ENCODE peak calls at places on chromosome 12, in six cellular contexts. G, L, H, J, I and U are unnamed samples.

GRCh38 chr12:9626291-9626690 is 18.6 kb upstream of the KLRB1 start:
- DNase-seq in J (no peak), G (no peak), H (no peak), L (no peak), I (no peak), U (no peak)

GRCh38 chr12:112170376-112170775 is 45.0 kb downstream of the TRAFD1 start:
- DNase-seq in I (no peak), J (no peak), G (no peak), L (peak; percentile 60), H (no peak), U (no peak)

GRCh38 chr12:11757095-11757494 is 107.6 kb downstream of the ETV6 start:
- DNase-seq in J (no peak), H (no peak), I (no peak), L (no peak), G (no peak), U (no peak)

GRCh38 chr12:120292661-120293531 is at the start of gene RNU4-1:
- DNase-seq in L (peak; percentile 95), G (peak; percentile 39), J (peak; percentile 24), H (peak; percentile 73), I (peak; percentile 72), U (no peak)

GRCh38 chr12:76346236-76346635 is 2.0 kb downstream of the BBS10 start:
- DNase-seq in G (no peak), I (no peak), J (no peak), L (no peak), H (no peak), U (no peak)

GRCh38 chr12:27523305-27523641 is 733 bp upstream of the PPFIBP1 start:
- DNase-seq in G (no peak), H (no peak), I (no peak), J (no peak), L (no peak), U (no peak)

GRCh38 chr12:20628388-20628787 is 66.7 kb upstream of the SLCO1C1 start:
- DNase-seq in G (no peak), J (no peak), H (no peak), L (peak; percentile 32), I (no peak), U (no peak)

GRCh38 chr12:107344035-107344808 is 250.9 kb upstream of the CRY1 start:
- DNase-seq in L (no peak), H (no peak), G (no peak), I (no peak), J (no peak), U (no peak)

DNA sequence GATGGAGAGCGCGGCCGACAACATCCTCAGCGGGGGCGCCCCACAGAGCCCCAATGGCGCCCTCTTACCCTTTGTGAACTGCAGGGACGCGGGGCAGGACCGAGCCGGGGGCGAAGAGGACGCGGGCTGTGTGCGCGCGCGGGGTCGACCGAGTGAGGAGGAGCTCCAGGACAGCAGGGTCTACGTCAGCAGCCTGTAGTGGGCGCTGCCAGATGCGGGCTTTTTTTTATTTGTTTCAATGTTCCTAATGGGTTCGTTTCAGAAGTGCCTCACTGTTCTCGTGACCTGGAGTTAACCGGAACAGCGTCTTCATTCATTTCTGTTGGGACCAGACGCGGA is 103.8 kb upstream of the FKBP4 start:
- DNase-seq in J (no peak), L (peak; percentile 82), H (no peak), I (peak; percentile 55), G (no peak), U (no peak)
- TF ChIP-seq CTCF in J (no peak), L (peak; percentile 45), H (no peak), I (no peak), G (no peak), U (no peak)

DNA sequence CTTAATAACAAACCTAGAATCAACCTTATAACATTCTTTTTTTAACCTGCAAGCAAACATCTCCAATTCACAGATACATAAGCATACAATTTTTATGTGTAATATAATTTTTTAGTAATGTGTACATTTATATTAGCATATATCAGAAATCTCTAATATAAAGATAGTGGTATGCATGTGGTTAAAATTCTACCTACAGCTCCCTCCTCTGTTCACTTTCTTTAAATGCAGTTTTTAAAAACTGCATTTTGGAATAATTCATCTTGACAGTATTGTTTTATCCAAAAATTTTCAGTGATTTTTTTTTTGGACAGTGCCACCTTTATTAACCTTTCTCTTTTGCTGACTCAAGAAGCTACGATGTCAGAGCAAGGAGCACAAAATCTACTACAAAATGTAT is 13.2 kb upstream of the RXYLT1 start:
- DNase-seq in J (no peak), I (no peak), H (no peak), L (no peak), G (no peak), U (no peak)
- TF ChIP-seq CTCF in J (no peak), I (no peak), H (no peak), L (peak; percentile 15), G (no peak), U (peak; percentile 37)

GRCh38 chr12:100993916-100994315 is 199.3 kb downstream of the ANO4 start:
- DNase-seq in G (no peak), L (peak; percentile 65), H (no peak), J (no peak), I (no peak), U (no peak)
- TF ChIP-seq CTCF in G (no peak), L (peak; percentile 38), H (no peak), J (no peak), I (peak; percentile 54), U (no peak)

DNA sequence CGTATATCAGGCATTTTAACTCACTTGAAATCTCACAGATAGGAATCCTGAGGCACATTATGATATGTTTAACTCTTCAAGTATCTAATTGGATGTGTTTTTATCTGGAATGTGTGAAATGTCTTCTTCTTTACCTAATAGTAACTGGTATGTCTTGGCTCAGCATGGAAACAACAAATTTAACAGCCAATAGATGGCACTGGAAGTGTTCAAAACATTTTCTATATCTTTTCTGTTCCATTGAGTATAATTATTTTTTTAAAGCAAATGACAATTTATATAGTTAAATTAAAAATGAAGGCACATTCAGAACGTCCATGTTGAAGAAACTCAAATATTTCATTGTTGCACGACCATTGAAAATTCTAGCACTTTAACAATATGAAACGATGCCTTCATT is 164.6 kb upstream of the SLC16A7 start:
- DNase-seq in L (peak; percentile 21), H (no peak), I (no peak), J (no peak), G (no peak), U (no peak)
- TF ChIP-seq CTCF in L (peak; percentile 57), H (no peak), I (no peak), J (no peak), G (no peak), U (peak; percentile 15)

GRCh38 chr12:26162174-26162573 is 33.2 kb upstream of the SSPN start:
- DNase-seq in J (no peak), G (no peak), I (no peak), H (no peak), L (no peak), U (no peak)

GRCh38 chr12:26156996-26157395 is 32.2 kb upstream of the BHLHE41 start:
- DNase-seq in H (no peak), L (no peak), J (no peak), G (no peak), I (no peak), U (no peak)

GRCh38 chr12:26153421-26154154 is 28.8 kb upstream of the BHLHE41 start:
- DNase-seq in I (no peak), L (no peak), J (peak; percentile 13), H (no peak), G (no peak), U (no peak)

GRCh38 chr12:26156201-26156871 is 31.5 kb upstream of the BHLHE41 start:
- DNase-seq in G (no peak), J (no peak), H (no peak), I (no peak), L (no peak), U (no peak)

GRCh38 chr12:26158078-26158764 is 33.4 kb upstream of the BHLHE41 start:
- DNase-seq in I (no peak), L (peak; percentile 48), H (no peak), J (no peak), G (no peak), U (no peak)
- TF ChIP-seq CTCF in I (no peak), L (no peak), H (no peak), J (no peak), G (no peak), U (no peak)

DNA sequence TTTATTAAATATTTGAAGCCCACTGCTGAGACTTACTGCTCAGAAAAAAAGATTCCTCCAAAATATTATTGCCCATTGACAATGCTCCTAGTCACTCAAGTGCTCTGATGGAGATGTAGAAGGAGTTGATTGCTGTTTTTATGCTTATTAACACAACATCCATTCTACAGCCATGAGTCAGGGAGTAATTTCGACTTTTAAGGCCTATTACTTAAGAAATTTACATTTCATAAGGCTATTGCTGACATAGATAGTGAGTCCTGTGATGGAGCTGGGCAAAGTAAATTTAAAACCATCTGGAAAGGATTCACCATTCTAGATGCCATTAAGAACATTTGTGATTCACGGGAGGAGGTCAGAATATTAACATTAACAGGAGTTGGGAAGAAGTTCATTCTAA is 5.2 kb downstream of the KCNJ8 start:
- DNase-seq in J (no peak), G (no peak), I (no peak), L (no peak), H (no peak), U (no peak)
- TF ChIP-seq CTCF in J (no peak), G (no peak), I (no peak), L (no peak), H (no peak), U (no peak)

GRCh38 chr12:124750787-124751471 is 112.7 kb downstream of the SCARB1 start:
- DNase-seq in G (no peak), I (no peak), J (no peak), H (no peak), L (peak; percentile 87), U (no peak)
- TF ChIP-seq CTCF in G (no peak), I (no peak), J (no peak), H (no peak), L (peak; percentile 55), U (peak; percentile 52)

DNA sequence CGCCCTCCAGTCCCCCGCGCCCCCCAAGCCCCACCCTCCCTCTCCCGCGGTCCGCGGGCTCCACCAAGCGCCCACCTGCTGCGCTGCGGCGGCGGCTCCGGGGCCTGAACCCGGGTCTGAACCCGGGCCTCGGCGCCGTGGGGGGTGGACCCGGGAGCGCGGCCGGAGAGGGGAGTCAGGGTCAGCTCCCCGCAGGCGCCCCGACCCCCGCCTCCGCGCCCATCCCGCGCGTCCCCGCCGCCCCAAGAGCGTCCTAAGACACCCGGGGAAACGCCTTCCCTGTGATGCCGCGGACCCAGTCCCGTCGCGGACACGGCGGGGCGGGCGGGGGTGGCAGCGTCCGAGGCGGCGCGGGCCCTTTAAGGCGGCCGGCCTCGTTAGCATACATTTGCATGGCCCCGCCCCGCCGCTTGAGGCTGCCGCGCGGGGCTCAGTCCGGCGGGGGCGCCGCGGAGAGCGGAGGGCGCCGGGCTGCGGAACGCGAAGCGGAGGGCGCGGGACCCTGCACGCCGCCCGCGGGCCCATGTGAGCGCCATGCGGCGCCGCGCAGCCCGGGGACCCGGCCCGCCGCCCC is at the start of gene MMP17:
- DNase-seq in G (no peak), L (peak; percentile 94), J (no peak), I (peak; percentile 56), H (peak; percentile 45), U (peak; percentile 56)
- TF ChIP-seq CTCF in G (no peak), L (no peak), J (no peak), I (no peak), H (no peak), U (no peak)